ENCODE peak calls at places on chromosomes 11 and 22, in four cellular contexts. One of them, this sample, is unnamed. For H3K36me3 and H3K27me3, the result is how much of the 10 kb centered on the place peaks cover.

GRCh38 chr22:40128989-40129388 is 48.7 kb upstream of the TNRC6B start:
- DNase-seq in left lung: no peak
- DNase-seq in body of pancreas: peak
- DNase-seq in GM23338: no peak
- DNase-seq in this sample: no peak

GRCh38 chr22:20531404-20532181 is 24.2 kb downstream of the MED15 start:
- DNase-seq in left lung: peak
- DNase-seq in body of pancreas: no peak
- DNase-seq in GM23338: peak
- DNase-seq in this sample: peak

GRCh38 chr11:93213622-93214021 is 15.8 kb upstream of the SLC36A4 start:
- DNase-seq in left lung: no peak
- DNase-seq in body of pancreas: no peak
- DNase-seq in GM23338: no peak
- DNase-seq in this sample: no peak

GRCh38 chr11:65642014-65642671 is 4.2 kb downstream of the SIPA1 start:
- DNase-seq in left lung: no peak
- DNase-seq in body of pancreas: no peak
- DNase-seq in GM23338: peak
- DNase-seq in this sample: no peak

GRCh38 chr11:16561150-16561549 is 177.3 kb upstream of the C11orf58 start:
- DNase-seq in left lung: no peak
- DNase-seq in body of pancreas: no peak
- DNase-seq in GM23338: no peak
- DNase-seq in this sample: no peak

GRCh38 chr22:28208797-28209196 is 289.7 kb upstream of the PITPNB start:
- DNase-seq in left lung: no peak
- DNase-seq in body of pancreas: no peak
- DNase-seq in GM23338: no peak
- DNase-seq in this sample: no peak

GRCh38 chr22:37674951-37675929 is at the start of gene LGALS1:
- DNase-seq in left lung: peak
- DNase-seq in body of pancreas: peak
- DNase-seq in GM23338: peak
- DNase-seq in this sample: peak

GRCh38 chr11:134371436-134372185 is 39.8 kb downstream of the GLB1L2 start:
- DNase-seq in left lung: peak
- DNase-seq in body of pancreas: no peak
- DNase-seq in GM23338: no peak
- DNase-seq in this sample: no peak

GRCh38 chr22:49541451-49542230 is 286.0 kb downstream of the BRD1 start:
- DNase-seq in left lung: peak
- DNase-seq in body of pancreas: no peak
- DNase-seq in GM23338: no peak
- DNase-seq in this sample: no peak

GRCh38 chr22:39622881-39623367 is 52.4 kb downstream of the CACNA1I start:
- DNase-seq in left lung: peak
- DNase-seq in body of pancreas: peak
- DNase-seq in GM23338: peak
- DNase-seq in this sample: no peak

GRCh38 chr22:40889116-40889515 is 27.2 kb upstream of the DNAJB7 start:
- DNase-seq in left lung: no peak
- DNase-seq in body of pancreas: no peak
- DNase-seq in GM23338: no peak
- DNase-seq in this sample: no peak

GRCh38 chr22:46046299-46046685 is 69.3 kb upstream of the WNT7B start:
- DNase-seq in left lung: no peak
- DNase-seq in body of pancreas: no peak
- DNase-seq in GM23338: no peak
- DNase-seq in this sample: no peak

GRCh38 chr22:49838771-49839717 is 11.4 kb upstream of the BRD1 start:
- DNase-seq in left lung: no peak
- DNase-seq in body of pancreas: no peak
- DNase-seq in GM23338: peak
- DNase-seq in this sample: no peak

GRCh38 chr11:1163321-1163910 is 5.7 kb downstream of the MUC5AC start:
- DNase-seq in left lung: peak
- DNase-seq in body of pancreas: no peak
- DNase-seq in GM23338: no peak
- DNase-seq in this sample: no peak

GRCh38 chr11:115238802-115239201 is 265.4 kb downstream of the CADM1 start:
- DNase-seq in left lung: no peak
- DNase-seq in body of pancreas: no peak
- DNase-seq in GM23338: peak
- DNase-seq in this sample: no peak

GRCh38 chr11:46491661-46492331 is 100.2 kb upstream of the CHRM4 start:
- DNase-seq in left lung: no peak
- DNase-seq in body of pancreas: no peak
- DNase-seq in GM23338: no peak
- DNase-seq in this sample: no peak

GRCh38 chr11:44159848-44160721 is 64.6 kb downstream of the EXT2 start:
- DNase-seq in left lung: no peak
- DNase-seq in body of pancreas: no peak
- DNase-seq in GM23338: no peak
- DNase-seq in this sample: no peak

GRCh38 chr11:114183041-114183511 is 113.1 kb upstream of the NNMT start:
- DNase-seq in left lung: no peak
- DNase-seq in body of pancreas: peak
- DNase-seq in GM23338: no peak
- DNase-seq in this sample: no peak

GRCh38 chr11:134376150-134376921 is 35.7 kb downstream of the B3GAT1 start:
- DNase-seq in left lung: no peak
- DNase-seq in body of pancreas: no peak
- DNase-seq in GM23338: no peak
- DNase-seq in this sample: no peak

GRCh38 chr22:19983701-19984100 is 32.9 kb downstream of the ARVCF start:
- DNase-seq in left lung: no peak
- DNase-seq in body of pancreas: no peak
- DNase-seq in GM23338: no peak
- DNase-seq in this sample: no peak

DNA sequence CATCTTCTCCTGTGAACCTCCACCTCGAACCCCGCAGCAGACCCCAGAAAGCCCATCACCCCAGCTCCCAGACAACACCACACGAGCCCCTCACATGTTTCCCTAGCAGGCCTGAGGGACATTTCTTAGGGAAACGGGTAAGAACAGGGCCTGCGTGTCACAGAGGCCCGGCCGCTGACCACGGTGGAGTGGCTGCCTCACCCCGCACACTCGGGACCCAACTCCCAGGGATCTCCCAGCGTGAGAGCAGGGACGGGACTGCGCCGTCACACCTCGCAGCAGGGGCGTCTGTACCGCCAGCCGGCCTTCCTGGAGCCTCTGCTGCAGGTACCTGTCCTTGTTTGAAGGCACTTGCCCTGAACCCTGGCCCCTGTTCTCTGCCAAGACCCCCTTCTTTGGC is 10.2 kb downstream of the ATP5MGL start:
- DNase-seq in left lung: no peak
- DNase-seq in body of pancreas: no peak
- DNase-seq in GM23338: no peak
- DNase-seq in this sample: no peak
- H3K36me3 ChIP-seq in left lung: half or more
- H3K36me3 ChIP-seq in body of pancreas: under half
- H3K36me3 ChIP-seq in GM23338: under half
- H3K36me3 ChIP-seq in this sample: under half

DNA sequence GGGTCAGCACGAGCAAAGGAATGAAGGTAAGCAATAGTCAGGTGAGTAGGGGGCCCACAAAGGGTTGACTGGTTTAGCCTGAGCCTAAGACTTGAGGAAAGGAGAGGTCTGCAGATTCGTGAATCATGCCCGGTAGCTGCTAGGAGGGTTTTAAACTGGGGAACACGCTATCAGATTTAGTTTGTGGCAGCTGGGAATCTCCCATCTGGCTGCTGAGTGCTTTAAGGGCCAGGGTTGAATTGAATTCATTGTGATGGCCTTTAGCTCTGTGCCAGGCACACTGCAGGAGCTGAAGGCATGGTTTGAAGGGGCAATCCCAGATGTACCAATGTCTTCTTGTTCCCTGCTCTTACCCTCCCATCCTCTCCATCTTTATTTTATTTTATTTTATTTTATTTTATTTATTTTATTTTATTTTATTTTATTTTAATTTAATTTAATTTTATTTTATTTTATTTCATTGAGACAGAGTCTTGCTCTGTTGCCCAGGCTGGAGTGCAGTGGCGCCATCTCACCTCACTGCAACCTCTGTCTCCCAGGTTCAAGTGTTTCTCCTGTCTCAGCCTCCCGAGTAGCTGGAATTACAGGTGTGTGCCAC is 1.9 kb upstream of the NECTIN1 start:
- DNase-seq in left lung: no peak
- DNase-seq in body of pancreas: peak
- DNase-seq in GM23338: no peak
- DNase-seq in this sample: no peak
- H3K4me3 ChIP-seq in left lung: no peak
- H3K4me3 ChIP-seq in body of pancreas: no peak
- H3K4me3 ChIP-seq in GM23338: peak
- H3K4me3 ChIP-seq in this sample: no peak

GRCh38 chr11:47591764-47592163 is 2.4 kb downstream of the C1QTNF4 start:
- DNase-seq in left lung: no peak
- DNase-seq in body of pancreas: no peak
- DNase-seq in GM23338: no peak
- DNase-seq in this sample: no peak

GRCh38 chr11:47587733-47588326 is 1.4 kb downstream of the FAM180B start:
- DNase-seq in left lung: peak
- DNase-seq in body of pancreas: peak
- DNase-seq in GM23338: no peak
- DNase-seq in this sample: no peak

GRCh38 chr11:47590026-47590861 is 3.8 kb downstream of the FAM180B start:
- DNase-seq in left lung: no peak
- DNase-seq in body of pancreas: no peak
- DNase-seq in GM23338: peak
- DNase-seq in this sample: no peak

GRCh38 chr11:47589103-47589502 is 2.6 kb downstream of the FAM180B start:
- DNase-seq in left lung: no peak
- DNase-seq in body of pancreas: no peak
- DNase-seq in GM23338: no peak
- DNase-seq in this sample: no peak

DNA sequence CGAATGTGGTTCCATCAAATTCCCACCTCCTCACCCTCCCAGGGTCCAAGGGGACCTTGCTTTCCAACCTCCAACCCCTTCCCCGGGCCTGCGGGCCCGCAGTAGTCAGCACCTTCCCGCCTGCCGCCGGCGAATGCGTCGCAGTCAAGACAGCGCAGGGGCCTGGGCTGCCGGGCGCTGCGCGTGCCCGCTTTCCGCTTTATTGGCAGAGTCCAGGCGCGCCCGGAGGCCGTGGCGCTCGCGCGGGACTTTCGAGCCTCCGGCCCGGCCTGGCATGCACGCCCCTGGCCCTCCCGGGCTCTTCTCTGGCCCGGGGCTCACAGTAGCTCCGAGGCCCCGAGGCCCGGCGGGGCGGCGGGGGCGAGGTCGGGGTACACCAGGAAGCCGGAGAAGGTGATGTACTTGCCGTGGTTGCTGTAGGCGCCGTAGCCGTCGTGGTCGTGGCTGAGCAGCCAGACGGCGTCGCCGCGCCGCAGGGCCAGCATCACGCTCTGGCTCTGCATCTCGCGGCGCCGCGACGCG is 3.1 kb downstream of the FAM180B start:
- DNase-seq in left lung: no peak
- DNase-seq in body of pancreas: no peak
- DNase-seq in GM23338: no peak
- DNase-seq in this sample: no peak
- H3K27me3 ChIP-seq in left lung: half or more
- H3K27me3 ChIP-seq in body of pancreas: under half
- H3K27me3 ChIP-seq in GM23338: half or more
- H3K27me3 ChIP-seq in this sample: under half

DNA sequence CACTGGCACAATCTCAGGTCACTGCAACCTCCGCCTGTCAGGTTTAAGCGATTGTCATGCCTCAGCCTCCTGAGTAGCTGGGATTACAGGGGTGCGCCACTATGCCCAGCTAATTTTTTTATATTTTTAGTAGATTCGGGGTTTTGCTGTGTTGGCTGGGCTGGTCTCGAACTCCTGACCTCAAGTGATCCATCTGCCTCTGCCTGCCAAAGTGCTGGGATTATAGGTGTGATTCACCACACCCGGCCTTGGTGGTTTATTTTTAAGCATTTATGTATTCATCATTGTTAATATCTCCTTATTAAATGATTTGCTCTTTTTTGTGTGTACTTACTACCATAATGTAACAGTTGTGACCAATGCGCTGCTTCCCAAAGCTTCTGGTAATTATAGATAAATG is 171.7 kb downstream of the DDX10 start:
- DNase-seq in left lung: no peak
- DNase-seq in body of pancreas: no peak
- DNase-seq in GM23338: no peak
- DNase-seq in this sample: no peak
- H3K36me3 ChIP-seq in left lung: under half
- H3K36me3 ChIP-seq in body of pancreas: under half
- H3K36me3 ChIP-seq in GM23338: under half
- H3K36me3 ChIP-seq in this sample: under half

GRCh38 chr11:95791385-95792033 is 1.2 kb downstream of the CEP57 start:
- DNase-seq in left lung: no peak
- DNase-seq in body of pancreas: no peak
- DNase-seq in GM23338: no peak
- DNase-seq in this sample: no peak
- H3K4me3 ChIP-seq in left lung: peak
- H3K4me3 ChIP-seq in body of pancreas: peak
- H3K4me3 ChIP-seq in GM23338: peak
- H3K4me3 ChIP-seq in this sample: peak